ENCODE peak calls at places on chromosomes 4 and X, in ten cellular contexts. S, M, C, B, I, G, A, J, P and H are unnamed samples.

GRCh38 chr4:143399113-143399949 is 62.7 kb downstream of the GAB1 start:
- DNase-seq in S (no peak), M (no peak), C (peak), B (no peak), I (peak), G (no peak), A (peak), J (no peak), P (peak), H (no peak)

GRCh38 chr4:100317032-100317864 is 127.0 kb upstream of the DDIT4L start:
- DNase-seq in S (no peak), M (no peak), C (peak), B (no peak), I (no peak), G (no peak), A (no peak), J (no peak), P (no peak), H (no peak)

GRCh38 chr4:6746721-6747689 is 31.0 kb downstream of the BLOC1S4 start:
- DNase-seq in S (no peak), M (no peak), C (no peak), B (no peak), I (no peak), G (no peak), A (no peak), J (peak), P (no peak), H (no peak)

GRCh38 chr4:102761478-102761790 is 666 bp upstream of the MANBA start:
- DNase-seq in S (peak), M (no peak), C (peak), B (no peak), I (no peak), G (no peak), A (no peak), J (peak), P (peak), H (no peak)

GRCh38 chrX:21528076-21528475 is 130.1 kb downstream of the KLHL34 start:
- DNase-seq in S (no peak), M (no peak), C (peak), B (no peak), I (no peak), G (no peak), A (no peak), J (no peak), P (peak), H (no peak)

GRCh38 chr4:168751263-168752225 is 254.7 kb downstream of the PALLD start:
- DNase-seq in S (peak), M (no peak), C (peak), B (no peak), I (no peak), G (no peak), A (no peak), J (no peak), P (peak), H (no peak)

GRCh38 chr4:19030048-19030447 is 1008.5 kb upstream of the LCORL start:
- DNase-seq in S (no peak), M (no peak), C (no peak), B (no peak), I (peak), G (no peak), A (peak), J (no peak), P (no peak), H (no peak)

GRCh38 chr4:99586322-99586721 is 11.7 kb downstream of the MTTP start:
- DNase-seq in S (no peak), M (no peak), C (no peak), B (no peak), I (no peak), G (no peak), A (no peak), J (no peak), P (no peak), H (no peak)

GRCh38 chr4:140469806-140470733 is 28.0 kb downstream of the MGAT4D start:
- DNase-seq in S (no peak), M (no peak), C (no peak), B (no peak), I (no peak), G (peak), A (peak), J (no peak), P (no peak), H (no peak)

GRCh38 chrX:142661696-142662095 is 364.0 kb upstream of the SPANXN4 start:
- DNase-seq in S (no peak), M (no peak), C (no peak), B (no peak), I (no peak), G (no peak), A (no peak), J (peak), P (no peak), H (no peak)

GRCh38 chr4:314296-314903 is 9.1 kb upstream of the ZNF732 start:
- DNase-seq in S (no peak), M (no peak), C (no peak), B (no peak), I (no peak), G (no peak), A (no peak), J (no peak), P (no peak), H (no peak)

GRCh38 chrX:35890699-35891098 is 28.8 kb upstream of the CFAP47 start:
- DNase-seq in S (no peak), M (no peak), C (peak), B (no peak), I (no peak), G (peak), A (peak), J (peak), P (peak), H (no peak)

GRCh38 chr4:26344901-26345300 is 24.1 kb downstream of the RBPJ start:
- DNase-seq in S (no peak), M (no peak), C (no peak), B (no peak), I (no peak), G (no peak), A (no peak), J (no peak), P (no peak), H (no peak)

GRCh38 chr4:26343041-26343403 is 22.2 kb downstream of the RBPJ start:
- DNase-seq in S (no peak), M (no peak), C (no peak), B (no peak), I (peak), G (no peak), A (no peak), J (no peak), P (peak), H (no peak)

GRCh38 chr4:26342328-26343040 is 21.7 kb downstream of the RBPJ start:
- DNase-seq in S (peak), M (no peak), C (peak), B (no peak), I (peak), G (no peak), A (peak), J (no peak), P (peak), H (no peak)

GRCh38 chr4:26346203-26346620 is 25.4 kb downstream of the RBPJ start:
- DNase-seq in S (no peak), M (no peak), C (no peak), B (no peak), I (no peak), G (no peak), A (no peak), J (no peak), P (peak), H (no peak)

DNA sequence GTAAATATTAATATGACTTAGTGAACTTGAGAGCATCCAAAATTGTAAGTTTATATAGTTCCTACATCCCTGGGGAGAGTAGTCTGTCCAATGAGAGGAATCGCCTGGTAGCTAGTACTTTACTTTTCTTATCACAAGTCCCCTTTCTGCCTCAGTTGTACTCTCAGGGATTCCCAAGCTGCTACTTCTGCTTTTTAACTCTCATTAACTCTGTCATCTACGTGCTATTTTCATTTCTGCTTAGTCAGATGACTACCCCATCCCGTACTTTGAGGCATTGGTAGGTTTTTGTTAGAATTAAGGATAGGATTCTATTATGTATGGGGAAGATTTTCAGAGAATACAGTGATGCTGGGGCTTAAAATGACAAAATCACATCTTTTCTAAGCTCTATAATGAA is 24.7 kb downstream of the RBPJ start:
- DNase-seq in S (no peak), M (no peak), C (no peak), B (no peak), I (no peak), G (no peak), A (no peak), J (no peak), P (no peak), H (no peak)
- TF ChIP-seq CTCF in S (no peak), M (no peak), C (no peak), B (no peak), I (no peak), G (no peak), A (no peak), J (no peak), P (no peak), H (no peak)

GRCh38 chr4:47668810-47669408 is 169.0 kb downstream of the CORIN start:
- DNase-seq in S (peak), M (no peak), C (peak), B (no peak), I (peak), G (peak), A (peak), J (no peak), P (peak), H (no peak)

GRCh38 chr4:47667552-47667951 is 170.3 kb downstream of the CORIN start:
- DNase-seq in S (no peak), M (no peak), C (no peak), B (no peak), I (no peak), G (no peak), A (no peak), J (no peak), P (peak), H (no peak)

GRCh38 chr4:47668256-47668655 is 169.6 kb downstream of the CORIN start:
- DNase-seq in S (no peak), M (no peak), C (no peak), B (no peak), I (no peak), G (no peak), A (no peak), J (no peak), P (peak), H (no peak)

GRCh38 chr4:47664051-47664826 is 173.6 kb downstream of the CORIN start:
- DNase-seq in S (no peak), M (no peak), C (no peak), B (no peak), I (no peak), G (no peak), A (no peak), J (no peak), P (no peak), H (no peak)

DNA sequence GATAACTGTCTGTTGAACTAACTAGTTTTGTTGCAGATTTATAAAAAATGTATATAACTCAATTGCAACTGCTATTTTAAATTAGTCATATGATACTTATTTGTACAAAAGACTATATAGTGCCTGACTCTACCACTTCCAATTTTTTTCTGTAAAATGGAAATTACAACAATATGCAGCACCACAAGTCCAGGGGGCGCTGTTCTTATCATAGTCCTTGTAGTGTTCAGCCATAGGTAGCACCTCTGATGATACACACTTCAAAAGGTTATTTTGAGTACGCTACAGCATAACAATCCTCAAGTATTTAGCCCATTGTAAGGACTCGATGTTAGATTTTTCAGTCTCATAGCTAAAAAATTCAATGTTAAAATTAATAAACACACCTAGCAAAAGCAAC is 174.9 kb downstream of the CORIN start:
- DNase-seq in S (no peak), M (no peak), C (no peak), B (no peak), I (no peak), G (peak), A (peak), J (no peak), P (no peak), H (no peak)
- TF ChIP-seq CTCF in S (peak), M (no peak), C (peak), B (peak), I (peak), G (peak), A (peak), J (no peak), P (peak), H (no peak)

DNA sequence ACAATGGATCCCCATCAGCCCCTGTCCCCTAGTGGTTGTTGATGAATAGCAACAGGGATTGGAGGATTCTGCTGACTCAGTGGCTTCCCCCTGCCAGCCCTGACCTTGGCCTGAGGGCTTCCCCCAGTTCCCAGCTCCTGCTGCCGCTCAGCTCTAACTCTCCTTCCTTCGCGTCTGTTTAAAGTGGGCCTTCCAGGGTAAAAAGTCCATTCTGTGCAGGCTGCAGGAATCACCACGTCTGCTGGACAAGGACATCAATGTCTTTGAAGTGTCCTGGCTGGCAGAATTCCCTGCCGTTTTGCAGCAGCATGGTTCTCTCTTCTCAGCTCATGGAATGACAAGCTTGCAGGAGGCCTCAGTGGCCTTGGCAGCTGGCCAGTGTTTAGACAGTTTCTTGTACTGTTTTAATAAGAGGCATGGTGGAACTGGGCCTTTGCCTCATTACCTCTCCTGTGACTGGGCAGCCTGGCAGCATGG is 152.5 kb upstream of the STX18 start:
- DNase-seq in S (no peak), M (no peak), C (peak), B (peak), I (peak), G (no peak), A (peak), J (no peak), P (no peak), H (no peak)
- TF ChIP-seq CTCF in S (peak), M (no peak), C (peak), B (no peak), I (peak), G (peak), A (peak), J (no peak), P (peak), H (no peak)

GRCh38 chrX:100072286-100072685 is 337.8 kb downstream of the PCDH19 start:
- DNase-seq in S (no peak), M (no peak), C (no peak), B (no peak), I (no peak), G (no peak), A (no peak), J (no peak), P (peak), H (no peak)
- TF ChIP-seq CTCF in S (no peak), M (no peak), C (no peak), B (no peak), I (no peak), G (no peak), A (no peak), J (no peak), P (peak), H (no peak)

GRCh38 chr4:98521486-98521885 is 136.9 kb downstream of the TSPAN5 start:
- DNase-seq in S (no peak), M (no peak), C (no peak), B (no peak), I (no peak), G (no peak), A (peak), J (no peak), P (no peak), H (no peak)
- TF ChIP-seq CTCF in S (no peak), M (no peak), C (no peak), B (no peak), I (no peak), G (no peak), A (no peak), J (no peak), P (no peak), H (no peak)

GRCh38 chrX:149487292-149487691 is 17.8 kb downstream of the IDS start:
- DNase-seq in S (no peak), M (no peak), C (no peak), B (no peak), I (no peak), G (no peak), A (no peak), J (no peak), P (peak), H (no peak)
- TF ChIP-seq CTCF in S (peak), M (no peak), C (peak), B (peak), I (peak), G (no peak), A (peak), J (no peak), P (peak), H (no peak)

GRCh38 chr4:142085631-142086292 is 449.4 kb downstream of the IL15 start:
- DNase-seq in S (no peak), M (no peak), C (no peak), B (no peak), I (no peak), G (no peak), A (no peak), J (no peak), P (no peak), H (no peak)
- TF ChIP-seq CTCF in S (no peak), M (no peak), C (no peak), B (no peak), I (no peak), G (no peak), A (no peak), J (no peak), P (no peak), H (no peak)

GRCh38 chrX:130147631-130148030 is 18.0 kb downstream of the AIFM1 start:
- DNase-seq in S (no peak), M (no peak), C (no peak), B (no peak), I (no peak), G (no peak), A (no peak), J (no peak), P (no peak), H (no peak)
- TF ChIP-seq CTCF in S (no peak), M (no peak), C (no peak), B (no peak), I (no peak), G (no peak), A (no peak), J (no peak), P (no peak), H (no peak)

GRCh38 chrX:155259752-155260151 is 4.5 kb downstream of the RAB39B start:
- DNase-seq in S (no peak), M (no peak), C (no peak), B (no peak), I (no peak), G (no peak), A (no peak), J (no peak), P (no peak), H (no peak)

GRCh38 chrX:155266446-155266845 is 2.2 kb upstream of the RAB39B start:
- DNase-seq in S (no peak), M (no peak), C (no peak), B (no peak), I (no peak), G (no peak), A (no peak), J (no peak), P (no peak), H (no peak)

GRCh38 chrX:155262970-155263754 is 1.1 kb downstream of the RAB39B start:
- DNase-seq in S (no peak), M (no peak), C (no peak), B (no peak), I (no peak), G (no peak), A (no peak), J (no peak), P (no peak), H (no peak)

GRCh38 chrX:155263854-155264628 is at the start of gene RAB39B:
- DNase-seq in S (peak), M (peak), C (peak), B (peak), I (peak), G (peak), A (peak), J (peak), P (peak), H (peak)
- TF ChIP-seq CTCF in S (no peak), M (no peak), C (no peak), B (no peak), I (no peak), G (no peak), A (no peak), J (no peak), P (no peak), H (no peak)

GRCh38 chr4:52102587-52102986 is 51.5 kb downstream of the SPATA18 start:
- DNase-seq in S (peak), M (no peak), C (no peak), B (no peak), I (peak), G (no peak), A (no peak), J (no peak), P (peak), H (no peak)

GRCh38 chr4:52105276-52105675 is 54.2 kb downstream of the SPATA18 start:
- DNase-seq in S (no peak), M (no peak), C (no peak), B (no peak), I (no peak), G (no peak), A (no peak), J (no peak), P (no peak), H (no peak)

GRCh38 chr4:52100062-52100461 is 49.0 kb downstream of the SPATA18 start:
- DNase-seq in S (no peak), M (no peak), C (no peak), B (no peak), I (no peak), G (no peak), A (no peak), J (no peak), P (peak), H (no peak)

GRCh38 chr4:52106142-52106541 is 55.0 kb downstream of the SPATA18 start:
- DNase-seq in S (no peak), M (no peak), C (no peak), B (no peak), I (no peak), G (no peak), A (no peak), J (no peak), P (no peak), H (no peak)

DNA sequence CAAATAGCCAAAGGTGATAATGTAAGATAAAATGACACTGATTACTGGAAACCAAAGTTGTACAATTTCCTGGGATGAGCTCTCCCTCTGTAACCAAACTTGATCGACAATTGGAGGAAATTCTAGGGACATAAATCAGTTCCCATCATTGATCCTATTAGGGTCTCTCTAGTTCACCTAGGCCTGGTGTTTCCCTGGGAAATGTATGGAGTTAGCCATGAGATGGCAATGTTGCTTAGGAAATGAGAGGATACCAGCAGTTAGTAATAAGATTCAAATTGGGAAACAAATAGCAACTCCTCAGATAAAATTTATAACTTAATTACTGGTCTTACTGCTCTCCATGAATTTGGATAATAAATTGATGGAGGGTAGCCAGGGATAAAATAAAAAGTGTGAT is 52.2 kb downstream of the SPATA18 start:
- DNase-seq in S (no peak), M (no peak), C (peak), B (no peak), I (no peak), G (peak), A (peak), J (no peak), P (peak), H (no peak)
- TF ChIP-seq CTCF in S (peak), M (no peak), C (peak), B (no peak), I (peak), G (no peak), A (peak), J (no peak), P (no peak), H (no peak)